ENCODE peak calls at places on chromosomes 6 and 20, in six cellular contexts. W is tibial nerve; S is A549; L is stimulated activated CD4-positive, alpha-beta T cell treated with anti-CD3 and anti-CD28 coated beads, Interleukin-1b, Interleukin-23, amount 100 ng/mL, for 24 hours; C is heart right ventricle; K is Right ventricle myocardium superior. Y is an unnamed sample.

GRCh38 chr6:82365011-82365751 is 1.6 kb downstream of the TPBG start:
- DNase-seq in W (no peak), S (peak), L (no peak), C (peak), K (peak), Y (peak)

GRCh38 chr6:158684311-158684710 is 34.5 kb downstream of the SYTL3 start:
- DNase-seq in W (no peak), S (no peak), L (no peak), C (no peak), K (no peak), Y (no peak)

GRCh38 chr20:3068986-3069900 is 2.2 kb upstream of the OXT start:
- DNase-seq in W (no peak), S (peak), L (no peak), C (no peak), K (no peak), Y (no peak)

GRCh38 chr6:79421001-79421411 is 116.2 kb downstream of the LCA5 start:
- DNase-seq in W (no peak), S (no peak), L (no peak), C (no peak), K (no peak), Y (no peak)

GRCh38 chr20:1846341-1846740 is 48.9 kb upstream of the SIRPA start:
- DNase-seq in W (no peak), S (no peak), L (no peak), C (no peak), K (no peak), Y (no peak)

GRCh38 chr6:169092375-169092774 is 161.3 kb downstream of the THBS2 start:
- DNase-seq in W (no peak), S (no peak), L (no peak), C (no peak), K (no peak), Y (no peak)

GRCh38 chr6:168532070-168532469 is 91.1 kb downstream of the SMOC2 start:
- DNase-seq in W (no peak), S (no peak), L (no peak), C (no peak), K (no peak), Y (no peak)

GRCh38 chr6:36928547-36928918 is 26.0 kb upstream of the PI16 start:
- DNase-seq in W (no peak), S (no peak), L (no peak), C (peak), K (no peak), Y (peak)

GRCh38 chr20:57198359-57199072 is 67.9 kb downstream of the BMP7 start:
- DNase-seq in W (no peak), S (no peak), L (no peak), C (no peak), K (no peak), Y (no peak)

GRCh38 chr20:57509665-57510237 is 15.2 kb downstream of the CTCFL start:
- DNase-seq in W (no peak), S (peak), L (no peak), C (no peak), K (no peak), Y (no peak)

GRCh38 chr6:142834853-142835252 is 110.1 kb downstream of the HIVEP2 start:
- DNase-seq in W (no peak), S (no peak), L (no peak), C (no peak), K (no peak), Y (no peak)

GRCh38 chr6:113594726-113595125 is 262.4 kb upstream of the MARCKS start:
- DNase-seq in W (no peak), S (peak), L (no peak), C (no peak), K (no peak), Y (no peak)

GRCh38 chr20:50481741-50482140 is 28.4 kb upstream of the PTPN1 start:
- DNase-seq in W (no peak), S (no peak), L (no peak), C (no peak), K (no peak), Y (no peak)

GRCh38 chr20:21521596-21522478 is 8.0 kb upstream of the NKX2-2 start:
- DNase-seq in W (no peak), S (no peak), L (no peak), C (no peak), K (no peak), Y (no peak)

GRCh38 chr20:32110173-32110704 is 725 bp downstream of the TM9SF4 start:
- DNase-seq in W (no peak), S (no peak), L (no peak), C (no peak), K (no peak), Y (no peak)

GRCh38 chr6:119310486-119311036 is 39.0 kb downstream of the MAN1A1 start:
- DNase-seq in W (no peak), S (no peak), L (no peak), C (no peak), K (no peak), Y (no peak)

GRCh38 chr6:168863467-168863866 is 390.2 kb downstream of the THBS2 start:
- DNase-seq in W (no peak), S (no peak), L (no peak), C (no peak), K (no peak), Y (no peak)

GRCh38 chr6:19438566-19439353 is 398.4 kb upstream of the ID4 start:
- DNase-seq in W (no peak), S (no peak), L (no peak), C (no peak), K (no peak), Y (no peak)

GRCh38 chr6:89353702-89354392 is 1.3 kb upstream of the UBE2J1 start:
- DNase-seq in W (no peak), S (no peak), L (no peak), C (no peak), K (no peak), Y (no peak)

GRCh38 chr6:624979-625378 is 31.9 kb downstream of the HUS1B start:
- DNase-seq in W (no peak), S (peak), L (no peak), C (no peak), K (no peak), Y (no peak)

GRCh38 chr6:63821442-63821841 is 185.8 kb downstream of the PHF3 start:
- DNase-seq in W (no peak), S (no peak), L (no peak), C (no peak), K (no peak), Y (no peak)

GRCh38 chr6:163460307-163460782 is 45.8 kb downstream of the QKI start:
- DNase-seq in W (no peak), S (no peak), L (peak), C (no peak), K (no peak), Y (no peak)

GRCh38 chr6:128307671-128308070 is 212.7 kb downstream of the PTPRK start:
- DNase-seq in W (no peak), S (no peak), L (no peak), C (no peak), K (no peak), Y (no peak)

GRCh38 chr20:51547951-51548350 is 5.4 kb upstream of the NFATC2 start:
- DNase-seq in W (no peak), S (no peak), L (no peak), C (no peak), K (no peak), Y (no peak)

GRCh38 chr6:125780540-125781306 is 10.0 kb upstream of the NCOA7 start:
- DNase-seq in W (peak), S (peak), L (peak), C (peak), K (peak), Y (peak)

GRCh38 chr6:138600726-138601125 is 101.4 kb upstream of the NHSL1 start:
- DNase-seq in W (no peak), S (no peak), L (no peak), C (no peak), K (no peak), Y (no peak)

GRCh38 chr20:1734269-1734858 is 76.8 kb upstream of the SIRPG start:
- DNase-seq in W (no peak), S (peak), L (no peak), C (no peak), K (no peak), Y (no peak)

GRCh38 chr6:73636048-73636447 is 17.7 kb downstream of the SLC17A5 start:
- DNase-seq in W (no peak), S (no peak), L (no peak), C (no peak), K (no peak), Y (no peak)

GRCh38 chr6:72621243-72622093 is at the start of gene KCNQ5:
- DNase-seq in W (no peak), S (peak), L (peak), C (no peak), K (no peak), Y (no peak)

GRCh38 chr20:63942250-63943006 is 13.8 kb downstream of the UCKL1 start:
- DNase-seq in W (no peak), S (peak), L (no peak), C (peak), K (peak), Y (peak)

GRCh38 chr6:162621246-162621645 is 106.3 kb downstream of the PRKN start:
- DNase-seq in W (no peak), S (no peak), L (no peak), C (no peak), K (no peak), Y (no peak)

GRCh38 chr6:23633986-23634385 is 492.0 kb upstream of the NRSN1 start:
- DNase-seq in W (no peak), S (no peak), L (no peak), C (no peak), K (no peak), Y (no peak)

GRCh38 chr20:61297981-61298380 is 45.9 kb downstream of the CDH4 start:
- DNase-seq in W (no peak), S (no peak), L (no peak), C (no peak), K (no peak), Y (no peak)